ENCODE peak calls at places on chromosomes 3 and 15, in four cellular contexts. N is OCI-LY7, K is T-cell, U is progenitor cell of endocrine pancreas. S is an unnamed sample.

GRCh38 chr15:41936649-41937567 is 35.4 kb downstream of the EHD4 start:
- DNase-seq in N (no peak), K (peak), U (no peak), S (no peak)

GRCh38 chr3:65833761-65834505 is 204.8 kb downstream of the MAGI1 start:
- DNase-seq in N (no peak), K (no peak), U (no peak), S (no peak)

GRCh38 chr3:71725279-71725991 is at the start of gene EIF4E3:
- DNase-seq in U (peak), N (no peak), K (peak), S (peak)

GRCh38 chr15:80480909-80481308 is 76.7 kb downstream of the ARNT2 start:
- DNase-seq in K (no peak), U (no peak), N (no peak), S (no peak)

GRCh38 chr15:89243046-89243690 is 611 bp upstream of the FANCI start:
- DNase-seq in U (no peak), N (no peak), K (no peak), S (no peak)

GRCh38 chr3:127196466-127197299 is 3.8 kb downstream of the PRR23E start:
- DNase-seq in N (no peak), K (no peak), U (no peak), S (no peak)

GRCh38 chr3:111589303-111590095 is 5.6 kb downstream of the ZBED2 start:
- DNase-seq in N (no peak), U (no peak), K (no peak), S (no peak)

GRCh38 chr3:27559835-27560234 is 75.7 kb upstream of the SLC4A7 start:
- DNase-seq in K (no peak), N (no peak), U (no peak), S (no peak)

GRCh38 chr3:194405756-194406155 is 6.7 kb upstream of the GP5 start:
- DNase-seq in U (no peak), K (no peak), N (no peak), S (no peak)

GRCh38 chr3:5144316-5144994 is 22.4 kb downstream of the ARL8B start:
- DNase-seq in K (no peak), N (no peak), U (no peak), S (no peak)

GRCh38 chr3:97821413-97821809 is 400 bp upstream of the CRYBG3 start:
- DNase-seq in N (no peak), K (peak), U (peak), S (peak)

GRCh38 chr15:27398631-27399030 is 427.6 kb downstream of the GABRG3 start:
- DNase-seq in K (no peak), N (no peak), U (no peak), S (no peak)

GRCh38 chr3:44886561-44886960 is 12.2 kb downstream of the TGM4 start:
- DNase-seq in N (no peak), U (no peak), K (no peak), S (no peak)

GRCh38 chr15:47663106-47663505 is 54.2 kb upstream of the SEMA6D start:
- DNase-seq in U (no peak), N (no peak), K (no peak), S (no peak)

GRCh38 chr3:72342450-72342849 is 505.8 kb downstream of the SHQ1 start:
- DNase-seq in U (no peak), K (no peak), N (no peak), S (no peak)

GRCh38 chr3:137992592-137992991 is 17.4 kb upstream of the CLDN18 start:
- DNase-seq in U (no peak), K (no peak), N (no peak), S (no peak)

GRCh38 chr3:11933529-11933928 is 70.7 kb upstream of the SYN2 start:
- DNase-seq in N (no peak), U (no peak), K (no peak), S (no peak)

GRCh38 chr3:30454636-30455035 is 151.8 kb upstream of the TGFBR2 start:
- DNase-seq in K (no peak), N (no peak), U (no peak), S (no peak)

GRCh38 chr3:50587806-50588758 is 18.8 kb downstream of the HEMK1 start:
- DNase-seq in N (no peak), U (no peak), K (peak), S (no peak)

GRCh38 chr3:13325892-13326443 is 94.2 kb downstream of the NUP210 start:
- DNase-seq in U (no peak), N (no peak), K (no peak), S (no peak)

GRCh38 chr3:109679672-109680071 is 342.3 kb upstream of the DPPA4 start:
- DNase-seq in N (no peak), U (no peak), K (no peak), S (no peak)

GRCh38 chr15:49466119-49466518 is 43.1 kb downstream of the FGF7 start:
- DNase-seq in N (no peak), U (no peak), K (no peak), S (no peak)